ENCODE peak calls at places on chromosomes 4 and X, in seven cellular contexts. One of them, this sample, is unnamed.
A peak's percentile ranks its signal among the peaks of the same experiment; 100 is the strongest.

GRCh38 chrX:63740382-63740781 is 44.6 kb downstream of the ARHGEF9 start:
- DNase-seq in Caco-2: no peak
- DNase-seq in prostate gland: no peak
- DNase-seq in Calu3: no peak
- DNase-seq in fibroblast of the aortic adventitia: no peak
- DNase-seq in BE2C: no peak
- DNase-seq in mesothelial cell of epicardium: no peak
- DNase-seq in this sample: no peak

GRCh38 chr4:145511913-145512522 is 30.4 kb downstream of the SMAD1 start:
- DNase-seq in fibroblast of the aortic adventitia: peak; percentile 42
- DNase-seq in Calu3: no peak
- DNase-seq in Caco-2: no peak
- DNase-seq in prostate gland: no peak
- DNase-seq in BE2C: no peak
- DNase-seq in mesothelial cell of epicardium: no peak
- DNase-seq in this sample: peak; percentile 35

GRCh38 chr4:66872696-66873095 is 672.6 kb downstream of the CENPC start:
- DNase-seq in Caco-2: no peak
- DNase-seq in mesothelial cell of epicardium: no peak
- DNase-seq in fibroblast of the aortic adventitia: no peak
- DNase-seq in Calu3: no peak
- DNase-seq in prostate gland: no peak
- DNase-seq in BE2C: no peak
- DNase-seq in this sample: no peak

GRCh38 chr4:60682901-60683300 is 517.2 kb upstream of the ADGRL3 start:
- DNase-seq in BE2C: no peak
- DNase-seq in Caco-2: no peak
- DNase-seq in fibroblast of the aortic adventitia: peak; percentile 55
- DNase-seq in prostate gland: no peak
- DNase-seq in Calu3: no peak
- DNase-seq in mesothelial cell of epicardium: no peak
- DNase-seq in this sample: no peak

GRCh38 chrX:119887721-119888425 is 7.8 kb upstream of the AKAP14 start:
- DNase-seq in BE2C: peak; percentile 84
- DNase-seq in mesothelial cell of epicardium: peak; percentile 52
- DNase-seq in prostate gland: peak; percentile 4
- DNase-seq in fibroblast of the aortic adventitia: no peak
- DNase-seq in Calu3: peak; percentile 87
- DNase-seq in Caco-2: peak; percentile 85
- DNase-seq in this sample: peak; percentile 65

GRCh38 chrX:120560405-120560841 is 339 bp downstream of the CUL4B start:
- DNase-seq in BE2C: peak; percentile 16
- DNase-seq in Caco-2: peak; percentile 36
- DNase-seq in Calu3: peak; percentile 18
- DNase-seq in mesothelial cell of epicardium: peak; percentile 42
- DNase-seq in fibroblast of the aortic adventitia: peak; percentile 43
- DNase-seq in prostate gland: peak; percentile 20
- DNase-seq in this sample: no peak

GRCh38 chrX:81202413-81202794 is 502 bp downstream of the SH3BGRL start:
- DNase-seq in fibroblast of the aortic adventitia: peak; percentile 27
- DNase-seq in prostate gland: no peak
- DNase-seq in BE2C: no peak
- DNase-seq in Caco-2: no peak
- DNase-seq in mesothelial cell of epicardium: no peak
- DNase-seq in Calu3: no peak
- DNase-seq in this sample: peak; percentile 17

GRCh38 chr4:178309890-178310289 is 867.7 kb upstream of the AGA start:
- DNase-seq in BE2C: no peak
- DNase-seq in prostate gland: no peak
- DNase-seq in mesothelial cell of epicardium: no peak
- DNase-seq in Caco-2: no peak
- DNase-seq in Calu3: no peak
- DNase-seq in fibroblast of the aortic adventitia: no peak
- DNase-seq in this sample: no peak

GRCh38 chr4:10183462-10183861 is 66.9 kb upstream of the WDR1 start:
- DNase-seq in Calu3: no peak
- DNase-seq in Caco-2: no peak
- DNase-seq in fibroblast of the aortic adventitia: no peak
- DNase-seq in BE2C: no peak
- DNase-seq in prostate gland: no peak
- DNase-seq in mesothelial cell of epicardium: no peak
- DNase-seq in this sample: no peak

GRCh38 chr4:173505924-173506779 is 23.9 kb downstream of the HAND2 start:
- DNase-seq in Calu3: peak; percentile 66
- DNase-seq in prostate gland: no peak
- DNase-seq in fibroblast of the aortic adventitia: peak; percentile 78
- DNase-seq in BE2C: peak; percentile 71
- DNase-seq in mesothelial cell of epicardium: peak; percentile 66
- DNase-seq in Caco-2: no peak
- DNase-seq in this sample: peak; percentile 60

GRCh38 chrX:14228611-14229010 is 198.9 kb upstream of the GEMIN8 start:
- DNase-seq in prostate gland: no peak
- DNase-seq in Caco-2: no peak
- DNase-seq in mesothelial cell of epicardium: no peak
- DNase-seq in fibroblast of the aortic adventitia: peak; percentile 1
- DNase-seq in BE2C: no peak
- DNase-seq in Calu3: no peak
- DNase-seq in this sample: peak; percentile 38

GRCh38 chr4:1374706-1375045 is 27.7 kb downstream of the UVSSA start:
- DNase-seq in prostate gland: no peak
- DNase-seq in Caco-2: peak; percentile 20
- DNase-seq in BE2C: no peak
- DNase-seq in fibroblast of the aortic adventitia: no peak
- DNase-seq in Calu3: no peak
- DNase-seq in mesothelial cell of epicardium: no peak
- DNase-seq in this sample: no peak

GRCh38 chr4:188455353-188455752 is 316.1 kb downstream of the TRIML1 start:
- DNase-seq in Caco-2: no peak
- DNase-seq in prostate gland: no peak
- DNase-seq in BE2C: no peak
- DNase-seq in fibroblast of the aortic adventitia: no peak
- DNase-seq in Calu3: no peak
- DNase-seq in mesothelial cell of epicardium: no peak
- DNase-seq in this sample: no peak

DNA sequence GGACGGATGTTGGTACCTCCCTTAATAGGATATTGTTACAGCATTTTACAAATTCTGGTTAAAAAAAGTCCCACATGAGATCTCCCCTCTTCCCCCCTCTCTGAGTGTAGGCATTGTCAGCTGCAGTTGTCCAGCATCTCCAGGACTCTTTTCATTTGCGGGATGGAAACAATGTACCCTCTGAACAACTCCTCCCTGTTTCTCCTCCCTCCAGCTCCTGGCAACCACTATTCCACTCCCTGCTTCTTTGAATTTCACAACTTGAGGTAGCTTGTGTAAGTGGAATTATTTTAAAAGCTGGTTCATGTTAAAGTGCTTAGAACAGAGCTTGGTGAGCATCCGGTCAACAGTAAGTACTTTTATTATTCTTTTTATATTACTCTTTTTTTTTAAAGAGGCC is 69.8 kb downstream of the TBL1X start:
- DNase-seq in BE2C: no peak
- DNase-seq in prostate gland: no peak
- DNase-seq in mesothelial cell of epicardium: no peak
- DNase-seq in Caco-2: no peak
- DNase-seq in fibroblast of the aortic adventitia: peak; percentile 66
- DNase-seq in Calu3: no peak
- DNase-seq in this sample: peak; percentile 63
- TF ChIP-seq CTCF in BE2C: no peak
- TF ChIP-seq CTCF in prostate gland: no peak
- TF ChIP-seq CTCF in mesothelial cell of epicardium: no peak
- TF ChIP-seq CTCF in Caco-2: no peak
- TF ChIP-seq CTCF in fibroblast of the aortic adventitia: no peak
- TF ChIP-seq CTCF in Calu3: no peak
- TF ChIP-seq CTCF in this sample: no peak

GRCh38 chrX:118536687-118537461 is 41.3 kb downstream of the DOCK11 start:
- DNase-seq in Calu3: peak; percentile 13
- DNase-seq in BE2C: peak; percentile 16
- DNase-seq in prostate gland: no peak
- DNase-seq in Caco-2: no peak
- DNase-seq in fibroblast of the aortic adventitia: peak; percentile 61
- DNase-seq in mesothelial cell of epicardium: no peak
- DNase-seq in this sample: peak; percentile 28
- TF ChIP-seq CTCF in Calu3: no peak
- TF ChIP-seq CTCF in BE2C: peak; percentile 57
- TF ChIP-seq CTCF in prostate gland: no peak
- TF ChIP-seq CTCF in Caco-2: peak; percentile 41
- TF ChIP-seq CTCF in fibroblast of the aortic adventitia: peak; percentile 44
- TF ChIP-seq CTCF in mesothelial cell of epicardium: peak; percentile 34
- TF ChIP-seq CTCF in this sample: peak; percentile 24

GRCh38 chr4:157984285-157984911 is 188.4 kb downstream of the GASK1B start:
- DNase-seq in Caco-2: no peak
- DNase-seq in BE2C: no peak
- DNase-seq in mesothelial cell of epicardium: no peak
- DNase-seq in fibroblast of the aortic adventitia: no peak
- DNase-seq in Calu3: no peak
- DNase-seq in prostate gland: no peak
- DNase-seq in this sample: no peak

GRCh38 chr4:157983300-157983699 is 189.5 kb downstream of the GASK1B start:
- DNase-seq in prostate gland: no peak
- DNase-seq in Calu3: no peak
- DNase-seq in fibroblast of the aortic adventitia: no peak
- DNase-seq in Caco-2: no peak
- DNase-seq in BE2C: no peak
- DNase-seq in mesothelial cell of epicardium: no peak
- DNase-seq in this sample: no peak

GRCh38 chr4:157980158-157980557 is 192.7 kb downstream of the GASK1B start:
- DNase-seq in Caco-2: no peak
- DNase-seq in mesothelial cell of epicardium: no peak
- DNase-seq in prostate gland: no peak
- DNase-seq in BE2C: no peak
- DNase-seq in fibroblast of the aortic adventitia: no peak
- DNase-seq in Calu3: no peak
- DNase-seq in this sample: no peak

GRCh38 chr4:157977086-157977485 is 195.7 kb downstream of the GASK1B start:
- DNase-seq in Calu3: no peak
- DNase-seq in Caco-2: no peak
- DNase-seq in prostate gland: no peak
- DNase-seq in BE2C: no peak
- DNase-seq in fibroblast of the aortic adventitia: no peak
- DNase-seq in mesothelial cell of epicardium: no peak
- DNase-seq in this sample: no peak

DNA sequence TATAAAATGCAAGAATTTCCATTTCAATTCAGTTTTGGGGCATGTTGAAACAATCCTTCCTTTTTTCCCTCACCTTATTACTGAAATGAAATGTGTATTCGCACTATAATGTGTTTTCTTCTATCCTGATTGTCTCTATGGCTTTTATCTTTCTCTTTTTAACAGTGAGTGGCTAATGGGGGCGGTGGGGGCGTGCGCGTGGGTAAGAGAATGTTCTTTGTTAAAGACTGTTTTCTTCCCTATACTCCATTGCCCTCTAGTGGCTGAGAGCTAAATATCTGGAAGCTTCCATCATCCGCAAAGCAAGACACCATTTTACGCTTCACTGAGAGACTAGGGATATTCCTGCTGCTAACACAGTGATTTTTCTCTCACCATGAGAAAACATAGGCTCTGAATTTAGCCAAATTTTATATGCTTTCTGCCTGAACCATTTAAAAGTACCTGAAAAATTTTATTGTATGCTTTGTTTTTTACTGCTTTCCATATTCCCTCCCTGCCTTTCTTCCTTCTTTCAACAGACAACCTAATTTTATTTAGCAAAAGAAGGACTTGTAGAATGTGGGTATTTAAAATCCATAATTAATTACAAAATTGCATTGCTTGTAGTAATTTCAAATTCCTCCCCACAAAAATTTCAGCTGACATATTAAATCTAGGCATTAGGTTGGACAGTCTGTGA is 194.0 kb downstream of the GASK1B start:
- DNase-seq in prostate gland: peak; percentile 29
- DNase-seq in BE2C: peak; percentile 71
- DNase-seq in Caco-2: no peak
- DNase-seq in mesothelial cell of epicardium: peak; percentile 54
- DNase-seq in Calu3: peak; percentile 29
- DNase-seq in fibroblast of the aortic adventitia: peak; percentile 80
- DNase-seq in this sample: peak; percentile 68
- TF ChIP-seq CTCF in prostate gland: peak; percentile 66
- TF ChIP-seq CTCF in BE2C: peak; percentile 91
- TF ChIP-seq CTCF in Caco-2: peak; percentile 52
- TF ChIP-seq CTCF in mesothelial cell of epicardium: peak; percentile 83
- TF ChIP-seq CTCF in Calu3: peak; percentile 57
- TF ChIP-seq CTCF in fibroblast of the aortic adventitia: peak; percentile 86
- TF ChIP-seq CTCF in this sample: peak; percentile 84

GRCh38 chrX:135516376-135516775 is 4.1 kb upstream of the INTS6L start:
- DNase-seq in prostate gland: no peak
- DNase-seq in fibroblast of the aortic adventitia: no peak
- DNase-seq in mesothelial cell of epicardium: no peak
- DNase-seq in BE2C: peak; percentile 8
- DNase-seq in Calu3: no peak
- DNase-seq in Caco-2: no peak
- DNase-seq in this sample: peak; percentile 10
- TF ChIP-seq CTCF in prostate gland: no peak
- TF ChIP-seq CTCF in fibroblast of the aortic adventitia: no peak
- TF ChIP-seq CTCF in mesothelial cell of epicardium: no peak
- TF ChIP-seq CTCF in BE2C: peak; percentile 20
- TF ChIP-seq CTCF in Calu3: no peak
- TF ChIP-seq CTCF in Caco-2: no peak
- TF ChIP-seq CTCF in this sample: peak; percentile 10

GRCh38 chr4:114272226-114272625 is 292.8 kb upstream of the ARSJ start:
- DNase-seq in BE2C: no peak
- DNase-seq in mesothelial cell of epicardium: no peak
- DNase-seq in fibroblast of the aortic adventitia: peak; percentile 95
- DNase-seq in Calu3: no peak
- DNase-seq in prostate gland: no peak
- DNase-seq in Caco-2: no peak
- DNase-seq in this sample: peak; percentile 82
- TF ChIP-seq CTCF in BE2C: no peak
- TF ChIP-seq CTCF in mesothelial cell of epicardium: no peak
- TF ChIP-seq CTCF in fibroblast of the aortic adventitia: no peak
- TF ChIP-seq CTCF in Calu3: no peak
- TF ChIP-seq CTCF in prostate gland: no peak
- TF ChIP-seq CTCF in Caco-2: no peak
- TF ChIP-seq CTCF in this sample: no peak

DNA sequence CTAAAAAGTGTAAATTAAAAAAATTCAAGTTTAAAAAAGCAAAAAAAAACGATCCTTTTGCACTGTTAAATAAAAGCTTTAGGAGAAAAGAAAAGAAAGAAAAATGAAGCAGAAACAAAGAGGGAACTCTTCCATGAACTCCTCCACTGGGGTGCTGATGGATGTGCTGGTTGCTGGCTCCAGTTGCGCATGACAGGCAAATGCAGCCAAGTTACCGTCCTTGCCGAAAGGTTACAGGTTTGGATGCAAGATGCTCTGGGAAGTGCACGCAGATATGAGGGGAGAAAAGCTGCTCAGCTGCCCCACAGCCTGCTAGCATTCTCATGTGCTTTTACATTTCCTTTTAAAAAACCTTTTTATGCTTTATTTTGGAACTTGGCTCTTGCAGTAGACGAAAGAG is 58.5 kb downstream of the HADH start:
- DNase-seq in prostate gland: no peak
- DNase-seq in Calu3: no peak
- DNase-seq in mesothelial cell of epicardium: no peak
- DNase-seq in fibroblast of the aortic adventitia: no peak
- DNase-seq in BE2C: no peak
- DNase-seq in Caco-2: no peak
- DNase-seq in this sample: no peak
- TF ChIP-seq CTCF in prostate gland: no peak
- TF ChIP-seq CTCF in Calu3: no peak
- TF ChIP-seq CTCF in mesothelial cell of epicardium: no peak
- TF ChIP-seq CTCF in fibroblast of the aortic adventitia: no peak
- TF ChIP-seq CTCF in BE2C: no peak
- TF ChIP-seq CTCF in Caco-2: no peak
- TF ChIP-seq CTCF in this sample: no peak

This sample was measured in MCF 10A.